ENCODE peak calls at places on chromosomes 16 and 17, in six cellular contexts. B is thoracic aorta, F is choroid plexus epithelial cell, C is progenitor cell of endocrine pancreas, N is lower leg skin, I is heart right ventricle. G is an unnamed sample.

GRCh38 chr17:33560165-33560564 is 267.1 kb upstream of the ASIC2 start:
- DNase-seq in B (no peak), F (peak), C (no peak), N (no peak), I (no peak), G (no peak)

GRCh38 chr17:65783845-65784334 is 222.4 kb upstream of the AXIN2 start:
- DNase-seq in B (no peak), F (peak), C (no peak), N (no peak), I (no peak), G (no peak)

GRCh38 chr17:29709861-29710849 is 87.4 kb upstream of the CORO6 start:
- DNase-seq in B (no peak), F (peak), C (no peak), N (no peak), I (no peak), G (no peak)

GRCh38 chr16:19881028-19881427 is 3.6 kb downstream of the GPRC5B start:
- DNase-seq in B (no peak), F (no peak), C (no peak), N (no peak), I (no peak), G (no peak)

GRCh38 chr16:11748404-11749254 is 6.0 kb upstream of the TXNDC11 start:
- DNase-seq in B (no peak), F (no peak), C (no peak), N (no peak), I (no peak), G (no peak)

GRCh38 chr17:17812211-17813054 is 24.4 kb downstream of the SREBF1 start:
- DNase-seq in B (no peak), F (peak), C (peak), N (peak), I (peak), G (peak)

GRCh38 chr16:85573696-85574641 is 39.2 kb upstream of the GSE1 start:
- DNase-seq in B (peak), F (peak), C (no peak), N (no peak), I (peak), G (no peak)

GRCh38 chr16:3321802-3322201 is 16.5 kb downstream of the ZNF75A start:
- DNase-seq in B (no peak), F (no peak), C (no peak), N (no peak), I (no peak), G (no peak)

GRCh38 chr16:84596801-84597517 is 20.9 kb downstream of the COTL1 start:
- DNase-seq in B (no peak), F (no peak), C (no peak), N (no peak), I (no peak), G (no peak)

GRCh38 chr16:58511933-58512815 is 3.1 kb upstream of the SETD6 start:
- DNase-seq in B (peak), F (peak), C (peak), N (peak), I (peak), G (peak)

DNA sequence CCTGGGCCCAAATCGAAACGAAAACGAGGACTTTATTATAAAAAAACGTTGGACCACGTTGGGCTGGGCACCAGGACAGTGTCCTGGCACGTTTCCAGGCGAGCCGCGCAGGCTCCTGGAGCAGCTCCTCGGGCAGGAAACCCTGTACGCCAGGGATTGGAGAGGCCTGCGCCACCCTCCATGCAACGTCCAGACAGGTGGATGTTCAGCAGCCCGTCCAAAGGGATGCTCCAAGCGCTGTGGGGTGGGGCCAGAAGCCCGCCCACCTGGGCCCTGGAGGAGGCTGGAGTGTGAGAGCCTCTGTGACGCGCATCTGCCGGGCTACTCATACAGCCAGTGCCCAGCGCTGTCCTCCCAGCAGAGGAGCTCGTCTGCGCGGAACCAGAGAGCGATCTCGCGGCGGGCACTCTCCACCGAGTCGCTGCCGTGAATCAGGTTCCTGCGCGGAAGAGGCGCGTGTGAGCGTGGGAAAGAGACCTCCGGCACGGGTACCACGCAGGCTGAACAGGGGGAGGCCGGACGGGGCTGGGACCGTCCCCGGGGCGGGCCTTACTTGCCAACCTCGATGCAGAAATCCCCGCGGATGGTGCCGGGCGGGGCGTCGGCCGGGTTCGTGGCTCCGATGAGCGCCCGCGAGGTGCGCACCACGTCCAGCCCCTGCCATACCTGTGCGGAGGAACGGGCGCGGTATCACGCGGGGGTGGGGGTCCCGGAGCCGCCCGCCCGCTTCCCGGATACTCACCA is 843 bp downstream of the NME3 start:
- DNase-seq in B (no peak), F (no peak), C (no peak), N (no peak), I (peak), G (no peak)
- TF ChIP-seq CTCF in B (no peak), F (no peak), C (no peak), N (no peak), I (no peak), G (no peak)

DNA sequence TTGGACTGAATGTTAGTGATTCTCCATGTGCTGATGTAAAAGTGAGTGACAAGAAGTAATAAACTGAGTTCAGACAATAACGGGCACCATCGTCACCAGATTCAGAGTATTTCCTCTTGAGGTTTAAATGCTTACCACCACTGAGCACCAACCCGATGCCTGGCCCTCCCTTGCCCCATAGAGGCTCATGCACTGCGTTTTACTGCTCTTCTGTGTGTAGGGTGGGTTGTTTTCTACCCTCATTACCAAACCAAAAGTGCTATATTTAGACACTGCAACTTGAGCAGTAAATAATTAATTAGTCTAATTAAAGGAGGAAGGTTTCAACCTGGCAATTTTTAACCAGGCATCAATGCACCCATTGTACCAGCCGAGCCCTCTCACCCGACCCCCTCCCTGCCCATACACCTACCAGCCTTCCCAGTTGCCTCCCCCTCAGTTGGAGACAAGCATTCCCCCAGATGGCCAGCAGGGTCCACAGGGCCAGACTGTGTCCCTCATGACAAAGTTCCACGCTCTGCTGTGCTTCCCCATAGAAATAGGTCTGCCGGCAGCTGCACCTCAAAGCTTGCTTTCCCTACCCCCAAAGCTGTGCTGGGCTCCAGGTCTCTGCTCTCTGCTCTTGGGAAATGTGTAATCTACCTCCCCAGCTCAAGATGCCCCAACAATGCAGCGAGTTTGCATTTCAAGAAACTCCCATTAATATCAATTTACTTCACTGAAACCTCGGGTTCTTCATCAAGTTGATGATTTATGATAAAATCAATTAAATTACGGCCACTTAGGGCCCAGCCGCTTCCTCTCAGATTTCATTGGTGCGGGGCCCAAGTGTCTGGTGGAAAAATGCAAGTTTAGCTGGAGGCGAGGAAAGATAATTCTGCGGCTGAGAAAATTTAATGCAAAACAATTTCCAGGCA is 16.0 kb downstream of the HOXB4 start:
- DNase-seq in B (no peak), F (no peak), C (no peak), N (no peak), I (no peak), G (no peak)
- TF ChIP-seq CTCF in B (peak), F (no peak), C (peak), N (no peak), I (no peak), G (peak)

DNA sequence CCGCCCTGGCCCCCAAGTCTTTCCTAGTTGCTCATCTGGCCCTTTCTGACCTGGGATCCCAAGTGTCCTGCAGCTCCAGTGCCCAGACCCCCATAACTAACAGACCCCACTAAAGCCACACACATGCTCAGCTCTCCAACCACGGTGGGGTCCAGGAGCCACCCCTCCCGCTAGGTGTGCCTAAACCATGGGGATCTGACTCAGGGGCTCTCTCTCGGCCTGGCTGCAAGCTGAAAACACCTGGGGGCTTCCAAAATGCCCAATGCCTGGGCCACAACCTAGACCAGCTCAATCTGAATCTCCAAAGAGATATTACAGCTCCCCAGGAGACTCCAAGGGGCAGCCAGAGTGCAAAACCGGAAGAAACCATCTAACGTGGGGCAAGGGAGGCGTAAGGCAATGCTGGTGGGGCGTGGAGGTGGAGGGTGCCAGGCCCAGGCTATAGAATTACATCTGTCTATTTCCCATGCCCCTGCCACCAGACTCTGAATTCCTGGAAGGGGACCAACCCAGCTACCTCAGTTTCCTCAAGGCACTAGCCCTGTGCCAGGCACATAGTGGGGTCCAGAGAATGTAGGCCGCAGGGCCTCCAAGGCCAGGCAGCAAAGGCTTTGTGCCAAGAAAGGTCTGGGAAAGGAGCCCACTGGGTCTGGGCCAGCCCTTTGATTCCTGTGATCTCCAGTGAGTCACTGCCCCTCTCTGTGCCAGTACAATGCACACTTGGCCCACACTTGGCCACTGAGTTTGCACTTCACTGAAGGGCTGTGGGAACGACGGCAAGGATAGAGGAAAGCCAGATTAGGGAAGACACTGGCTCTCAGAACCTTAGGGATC is 3.3 kb downstream of the CD2BP2 start:
- DNase-seq in B (peak), F (peak), C (no peak), N (no peak), I (peak), G (no peak)
- TF ChIP-seq CTCF in B (no peak), F (no peak), C (no peak), N (no peak), I (no peak), G (no peak)

DNA sequence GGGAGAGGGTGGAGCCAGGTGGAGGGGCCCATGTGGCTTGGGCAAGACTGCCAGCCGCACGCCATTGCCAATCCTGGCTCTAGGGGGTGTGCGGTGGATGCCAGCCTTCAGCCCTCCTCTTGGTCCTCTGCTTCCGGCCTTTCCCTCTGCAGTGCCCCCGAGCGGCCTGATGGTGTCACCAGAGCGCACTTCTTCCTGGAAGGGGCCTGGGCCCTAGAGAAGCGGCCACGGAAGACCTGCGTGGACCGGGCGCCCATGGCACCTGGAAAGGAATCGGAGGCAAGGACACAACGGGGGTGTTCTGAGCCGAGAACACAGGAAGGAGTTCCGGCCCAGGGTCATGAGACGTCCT is 93.0 kb downstream of the IRX3 start:
- DNase-seq in B (peak), F (peak), C (peak), N (peak), I (peak), G (peak)
- TF ChIP-seq CTCF in B (peak), F (peak), C (peak), N (no peak), I (peak), G (peak)

DNA sequence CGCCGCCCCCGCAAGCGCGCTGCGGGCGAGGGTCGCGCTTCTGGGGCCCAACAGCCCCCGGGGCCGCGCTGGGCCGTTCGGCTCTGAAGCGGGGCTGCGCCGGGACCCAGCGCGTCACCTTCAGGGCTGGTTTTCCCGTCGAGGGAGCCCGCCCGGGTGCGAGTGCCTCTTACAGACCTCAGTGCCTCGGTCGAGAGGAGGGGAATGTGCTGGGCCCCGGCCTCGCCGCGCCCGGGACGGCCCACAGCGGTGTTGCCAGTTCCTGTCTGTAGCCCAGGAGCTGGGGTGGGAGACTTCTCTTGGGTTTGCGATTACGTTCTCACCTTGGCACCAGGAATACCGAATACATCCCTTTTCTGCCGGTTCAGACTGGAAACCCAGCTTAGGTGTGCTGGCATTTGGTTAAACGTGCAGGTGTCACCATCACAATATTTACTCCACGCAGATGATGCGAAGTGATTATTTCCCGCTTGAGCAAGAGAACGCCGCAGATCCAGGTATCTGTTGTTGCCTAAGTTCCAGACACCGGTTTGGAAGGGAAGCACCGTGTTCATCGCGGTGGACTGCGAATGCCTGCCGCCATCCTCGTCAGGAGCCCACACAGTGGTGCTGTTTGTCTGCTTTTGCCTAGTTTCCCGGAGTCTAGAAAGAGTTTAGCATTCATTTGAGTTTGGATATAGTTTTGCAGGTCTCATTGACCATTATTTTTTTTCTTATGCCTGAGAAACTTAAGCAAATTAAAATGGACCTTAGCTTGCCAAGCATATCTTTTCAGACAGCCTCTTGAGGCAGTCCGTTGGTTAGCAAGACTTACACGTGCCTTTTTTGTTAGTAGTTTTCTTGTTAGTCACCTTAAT is 915 bp downstream of the MAP1LC3B start:
- DNase-seq in B (no peak), F (peak), C (peak), N (peak), I (peak), G (peak)
- TF ChIP-seq CTCF in B (peak), F (peak), C (peak), N (no peak), I (peak), G (no peak)

DNA sequence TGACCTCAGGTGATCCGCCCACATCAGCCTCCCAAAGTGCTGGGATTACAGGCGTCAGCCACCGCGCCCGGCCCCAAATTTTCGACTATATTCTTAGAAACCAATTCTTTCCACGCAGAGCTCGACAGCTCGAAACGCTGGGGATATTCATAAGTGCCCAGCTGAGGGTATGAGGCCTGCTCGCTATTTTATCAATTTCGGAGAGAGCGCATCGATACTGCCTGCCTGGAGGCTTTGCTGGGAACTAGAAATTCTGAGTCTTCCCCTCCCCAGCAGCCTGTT is 389 bp downstream of the PTRH2 start:
- DNase-seq in B (no peak), F (no peak), C (no peak), N (no peak), I (no peak), G (no peak)
- TF ChIP-seq CTCF in B (no peak), F (no peak), C (no peak), N (no peak), I (no peak), G (no peak)

GRCh38 chr17:45782889-45783592 is 1.1 kb upstream of the CRHR1 start:
- DNase-seq in B (no peak), F (no peak), C (peak), N (no peak), I (no peak), G (peak)
- TF ChIP-seq CTCF in B (peak), F (no peak), C (peak), N (no peak), I (no peak), G (peak)